ENCODE peak calls at places on chromosome X, in nine cellular contexts. F is breast epithelium, X is HepG2, I is upper lobe of left lung, P is sigmoid colon, B is IMR-90, U is A549, M is right lobe of liver, G is ovary. L is an unnamed sample.

GRCh38 chrX:57453901-57454300 is 137.9 kb upstream of the ZXDB start:
- DNase-seq in F (no peak), X (peak), I (no peak), P (no peak), B (peak), U (no peak), M (no peak), G (no peak), L (no peak)

GRCh38 chrX:135652602-135653001 is 60.8 kb upstream of the CT45A1 start:
- DNase-seq in F (no peak), X (no peak), I (no peak), P (no peak), B (no peak), U (no peak), M (no peak), G (no peak), L (no peak)

GRCh38 chrX:55127692-55128091 is 38.9 kb downstream of the PAGE2 start:
- DNase-seq in F (no peak), X (no peak), I (no peak), P (no peak), B (no peak), U (no peak), M (no peak), G (no peak), L (no peak)

GRCh38 chrX:19747672-19748610 is 139.5 kb downstream of the SH3KBP1 start:
- DNase-seq in F (no peak), X (no peak), I (no peak), P (peak), B (no peak), U (no peak), M (no peak), G (no peak), L (no peak)

GRCh38 chrX:48957827-48958634 is 624 bp upstream of the OTUD5 start:
- DNase-seq in F (peak), X (peak), I (peak), P (peak), B (peak), U (peak), M (peak), G (peak), L (peak)

GRCh38 chrX:30713061-30713525 is 59.9 kb downstream of the GK start:
- DNase-seq in F (no peak), X (peak), I (no peak), P (no peak), B (peak), U (peak), M (no peak), G (no peak), L (no peak)

GRCh38 chrX:10582215-10582733 is 38.1 kb downstream of the MID1 start:
- DNase-seq in F (no peak), X (no peak), I (no peak), P (no peak), B (peak), U (no peak), M (no peak), G (no peak), L (no peak)

GRCh38 chrX:39203427-39203826 is 402.2 kb downstream of the MID1IP1 start:
- DNase-seq in F (no peak), X (no peak), I (no peak), P (no peak), B (no peak), U (no peak), M (no peak), G (no peak), L (no peak)

GRCh38 chrX:13888284-13888683 is 71.4 kb upstream of the GPM6B start:
- DNase-seq in F (no peak), X (no peak), I (no peak), P (no peak), B (no peak), U (no peak), M (no peak), G (no peak), L (no peak)

GRCh38 chrX:132967049-132967448 is 8.6 kb upstream of the HS6ST2 start:
- DNase-seq in F (no peak), X (peak), I (no peak), P (no peak), B (no peak), U (no peak), M (no peak), G (no peak), L (no peak)

GRCh38 chrX:42524374-42524773 is 253.6 kb downstream of the PPP1R2C start:
- DNase-seq in F (no peak), X (no peak), I (no peak), P (no peak), B (peak), U (no peak), M (no peak), G (no peak), L (no peak)

GRCh38 chrX:66163849-66164401 is at the start of gene HEPH:
- DNase-seq in F (no peak), X (no peak), I (no peak), P (no peak), B (peak), U (no peak), M (no peak), G (peak), L (no peak)

GRCh38 chrX:133444952-133445831 is 29.9 kb upstream of the GPC4 start:
- DNase-seq in F (no peak), X (no peak), I (no peak), P (no peak), B (no peak), U (peak), M (no peak), G (no peak), L (no peak)

GRCh38 chrX:81857192-81857591 is 655.3 kb downstream of the SH3BGRL start:
- DNase-seq in F (no peak), X (no peak), I (no peak), P (no peak), B (no peak), U (no peak), M (no peak), G (no peak), L (no peak)

GRCh38 chrX:104922206-104922621 is 298.3 kb downstream of the TEX13A start:
- DNase-seq in F (peak), X (peak), I (no peak), P (peak), B (peak), U (peak), M (peak), G (peak), L (peak)

GRCh38 chrX:26262121-26262523 is 46.2 kb downstream of the MAGEB5 start:
- DNase-seq in F (no peak), X (no peak), I (no peak), P (no peak), B (peak), U (no peak), M (no peak), G (no peak), L (no peak)

GRCh38 chrX:51743179-51743957 is at the start of gene GSPT2:
- DNase-seq in F (peak), X (no peak), I (peak), P (peak), B (peak), U (peak), M (peak), G (peak), L (peak)

GRCh38 chrX:24890677-24891076 is 125.1 kb downstream of the ARX start:
- DNase-seq in F (no peak), X (peak), I (no peak), P (no peak), B (no peak), U (no peak), M (no peak), G (no peak), L (no peak)

GRCh38 chrX:136909706-136910564 is 29.4 kb upstream of the RBMX start:
- DNase-seq in F (peak), X (no peak), I (no peak), P (peak), B (peak), U (peak), M (peak), G (peak), L (peak)

GRCh38 chrX:113962338-113962737 is 621.5 kb upstream of the HTR2C start:
- DNase-seq in F (no peak), X (no peak), I (no peak), P (no peak), B (no peak), U (no peak), M (no peak), G (no peak), L (no peak)

GRCh38 chrX:120791013-120791643 is 84.5 kb downstream of the CT47B1 start:
- DNase-seq in F (peak), X (no peak), I (no peak), P (peak), B (peak), U (no peak), M (no peak), G (peak), L (peak)

GRCh38 chrX:52934704-52935468 is 23.4 kb downstream of the FAM156A start:
- DNase-seq in F (peak), X (peak), I (peak), P (peak), B (peak), U (peak), M (peak), G (peak), L (peak)
- TF ChIP-seq POLR2A in F (peak), X (peak), I (peak), P (peak), B (peak), U (peak), M (peak), G (peak), L (peak)

GRCh38 chrX:8731579-8732395 is at the start of gene ANOS1:
- DNase-seq in F (no peak), X (no peak), I (peak), P (peak), B (no peak), U (no peak), M (peak), G (no peak), L (peak)

GRCh38 chrX:8726031-8726652 is 5.8 kb downstream of the ANOS1 start:
- DNase-seq in F (no peak), X (no peak), I (no peak), P (no peak), B (no peak), U (no peak), M (no peak), G (no peak), L (no peak)

GRCh38 chrX:8728932-8729331 is 3.0 kb downstream of the ANOS1 start:
- DNase-seq in F (no peak), X (no peak), I (no peak), P (no peak), B (no peak), U (no peak), M (no peak), G (no peak), L (no peak)

DNA sequence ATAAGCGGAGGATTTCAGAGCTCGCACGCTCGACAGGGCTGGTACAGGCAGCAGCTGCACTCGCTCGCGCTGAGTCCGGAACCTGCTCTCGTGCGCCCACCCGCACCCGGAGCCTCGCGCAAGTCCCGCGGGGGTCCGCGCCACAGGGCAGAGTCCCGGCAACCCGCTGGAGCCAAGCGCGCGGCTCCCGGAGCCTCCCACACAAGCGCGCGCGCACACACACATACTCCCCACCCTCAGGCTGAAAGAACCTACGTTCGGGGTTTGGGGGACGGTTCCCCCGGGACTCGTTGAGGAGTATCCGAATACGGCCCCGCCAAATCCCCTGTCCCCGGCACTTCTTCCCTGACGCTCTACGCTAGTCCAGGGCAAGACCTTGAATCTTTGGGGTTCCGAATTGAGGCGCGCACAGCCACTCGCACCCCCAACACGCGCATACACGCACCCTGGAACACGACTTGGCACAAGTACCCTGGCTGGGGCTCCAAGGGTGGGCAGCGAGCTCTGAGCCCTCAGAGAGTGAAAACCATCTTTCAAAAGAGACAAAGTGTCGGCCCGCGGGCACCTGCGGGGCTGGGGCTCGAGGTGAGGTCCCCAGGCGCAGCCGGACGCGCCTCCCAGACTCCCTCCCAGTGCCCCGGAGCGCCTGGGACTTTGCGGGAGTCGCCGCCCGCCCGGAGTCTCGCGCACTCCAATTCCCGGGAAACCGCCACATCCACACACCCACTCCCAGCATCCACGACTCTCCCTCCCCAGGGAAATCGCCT is 942 bp downstream of the ANOS1 start:
- DNase-seq in F (no peak), X (no peak), I (peak), P (no peak), B (no peak), U (no peak), M (no peak), G (no peak), L (no peak)
- H3K4me3 ChIP-seq in F (peak), X (no peak), I (peak), P (no peak), B (no peak), U (peak), M (peak), G (peak), L (peak)

GRCh38 chrX:150372280-150372679 is 9.2 kb downstream of the MAMLD1 start:
- DNase-seq in F (no peak), X (no peak), I (no peak), P (no peak), B (no peak), U (no peak), M (no peak), G (no peak), L (no peak)
- H3K27ac ChIP-seq in F (no peak), X (no peak), I (no peak), P (peak), B (no peak), U (no peak), M (no peak), G (no peak), L (peak)

DNA sequence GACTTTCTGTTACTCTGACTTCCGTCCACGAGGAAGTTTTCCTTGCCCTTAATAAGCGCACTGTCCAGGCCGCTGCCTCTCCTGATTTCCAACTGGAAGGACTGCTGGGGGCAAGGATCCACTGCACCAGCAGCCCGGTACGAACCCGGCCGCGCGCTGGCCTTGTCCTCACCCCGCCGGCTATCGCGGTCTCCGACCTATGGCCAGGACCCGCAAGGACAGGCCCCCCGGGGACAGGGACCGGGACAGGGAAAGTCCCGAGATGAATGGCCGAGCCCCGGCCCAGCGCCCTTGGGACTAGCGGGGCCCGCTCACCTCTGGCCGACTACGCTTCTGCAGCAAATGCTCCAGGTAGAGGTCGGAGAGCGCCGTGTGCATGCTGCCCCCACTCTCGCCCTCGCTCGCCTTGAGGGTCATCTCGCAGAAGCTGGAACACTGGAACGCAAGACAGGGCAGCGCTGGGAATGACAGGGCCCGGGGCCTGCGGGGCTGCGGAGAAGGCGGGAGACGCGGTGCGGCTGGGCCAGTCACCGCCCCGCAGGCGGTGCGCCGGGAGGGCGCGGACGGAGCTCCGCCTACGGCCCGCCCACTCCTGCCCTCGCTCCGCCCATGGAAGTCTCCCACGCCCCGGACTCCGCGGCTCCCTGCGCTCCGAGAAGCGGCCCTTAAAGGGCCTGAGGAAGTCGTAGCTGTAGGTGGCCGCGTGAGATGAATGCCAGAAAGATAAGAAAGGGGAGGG is at the start of gene MPP1:
- DNase-seq in F (peak), X (no peak), I (peak), P (peak), B (peak), U (peak), M (peak), G (peak), L (peak)
- TF ChIP-seq POLR2A in F (no peak), X (peak), I (no peak), P (peak), B (no peak), U (no peak), M (peak), G (no peak), L (peak)

GRCh38 chrX:77894921-77895886 is at the start of gene MAGT1:
- DNase-seq in F (peak), X (peak), I (peak), P (peak), B (peak), U (peak), M (peak), G (peak), L (peak)

GRCh38 chrX:77893713-77894112 is 1.5 kb downstream of the MAGT1 start:
- DNase-seq in F (no peak), X (no peak), I (no peak), P (no peak), B (no peak), U (no peak), M (no peak), G (no peak), L (no peak)

DNA sequence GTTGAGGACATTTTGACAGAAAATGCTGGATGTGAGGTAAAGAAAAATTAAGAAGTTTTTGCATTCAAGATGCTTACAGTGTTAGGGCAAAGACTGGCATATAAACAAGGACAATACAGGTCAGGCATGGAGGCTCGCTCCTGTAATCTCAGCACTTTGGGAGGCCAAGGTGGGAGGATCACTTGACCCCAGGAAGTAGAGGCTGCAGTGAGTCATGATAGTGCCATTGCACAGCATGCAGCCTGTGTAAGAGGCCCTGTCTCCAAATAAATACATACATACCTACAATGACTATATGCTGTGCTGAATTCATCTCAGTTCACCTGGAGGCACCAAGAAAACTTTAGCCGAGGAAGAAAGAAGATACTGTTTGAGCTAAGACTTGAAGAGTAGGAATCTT is 2.3 kb downstream of the MAGT1 start:
- DNase-seq in F (no peak), X (no peak), I (no peak), P (no peak), B (no peak), U (no peak), M (no peak), G (no peak), L (no peak)
- H3K4me3 ChIP-seq in F (no peak), X (no peak), I (no peak), P (no peak), B (no peak), U (no peak), M (no peak), G (no peak), L (no peak)

DNA sequence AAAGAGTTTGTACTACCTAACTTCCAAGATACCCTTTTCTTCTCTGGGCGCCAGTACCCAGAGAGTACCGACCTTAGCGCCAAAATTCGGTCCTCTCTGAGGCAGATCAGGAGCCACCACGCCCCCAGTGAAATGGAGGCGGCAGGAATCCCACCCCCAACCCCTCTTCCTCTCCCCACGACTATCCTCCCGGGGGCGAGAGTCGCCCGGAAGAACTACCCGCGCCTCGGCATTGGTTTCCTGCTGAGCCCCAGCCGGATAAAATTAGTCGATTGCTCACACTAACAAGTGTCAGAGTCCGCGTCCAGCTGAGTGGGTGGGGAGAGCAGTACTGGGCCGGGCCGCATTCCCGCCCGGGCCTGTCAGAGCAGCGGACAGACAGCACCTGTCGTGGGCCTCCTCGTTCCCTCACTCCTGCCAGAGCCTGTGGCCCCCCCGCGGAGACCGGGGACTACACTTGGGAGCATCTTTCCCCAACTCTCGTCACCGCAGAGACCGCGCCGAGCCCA is 78.7 kb downstream of the RLIM start:
- DNase-seq in F (peak), X (peak), I (peak), P (peak), B (peak), U (no peak), M (peak), G (peak), L (peak)
- H3K27ac ChIP-seq in F (peak), X (no peak), I (peak), P (peak), B (peak), U (peak), M (peak), G (peak), L (peak)

GRCh38 chrX:153512501-153512893 is 4.9 kb upstream of the ATP2B3 start:
- DNase-seq in F (no peak), X (no peak), I (no peak), P (no peak), B (no peak), U (no peak), M (no peak), G (no peak), L (no peak)

GRCh38 chrX:153514259-153514658 is 3.2 kb upstream of the ATP2B3 start:
- DNase-seq in F (no peak), X (no peak), I (no peak), P (no peak), B (no peak), U (no peak), M (no peak), G (no peak), L (no peak)

GRCh38 chrX:153515435-153515834 is 2.0 kb upstream of the ATP2B3 start:
- DNase-seq in F (no peak), X (no peak), I (peak), P (no peak), B (no peak), U (no peak), M (no peak), G (no peak), L (no peak)

GRCh38 chrX:153511784-153512500 is 5.5 kb upstream of the ATP2B3 start:
- DNase-seq in F (no peak), X (no peak), I (no peak), P (no peak), B (no peak), U (no peak), M (no peak), G (no peak), L (no peak)

GRCh38 chrX:153513265-153513664 is 4.2 kb upstream of the ATP2B3 start:
- DNase-seq in F (no peak), X (no peak), I (no peak), P (no peak), B (no peak), U (no peak), M (no peak), G (no peak), L (no peak)
- TF ChIP-seq POLR2A in F (no peak), X (no peak), I (no peak), P (no peak), B (no peak), U (no peak), M (no peak), G (no peak), L (no peak)